ENCODE peak calls at places on chromosomes 4 and X, in eight cellular contexts. F is suprapubic skin, T is OCI-LY7, I is aorta, R is cardiac muscle cell, J is WERI-Rb-1, X is pancreas, U is coronary artery. H is an unnamed sample.

GRCh38 chr4:37001688-37002436 is 242.7 kb upstream of the NWD2 start:
- DNase-seq in T (no peak), F (no peak), U (no peak), R (no peak), I (no peak), X (no peak), J (peak), H (peak)

GRCh38 chr4:167196386-167196785 is 37.9 kb downstream of the SPOCK3 start:
- DNase-seq in I (no peak), R (no peak), X (no peak), T (no peak), J (no peak), U (no peak), F (no peak), H (no peak)

GRCh38 chrX:9573282-9574106 is 108.6 kb downstream of the TBL1X start:
- DNase-seq in I (no peak), X (peak), F (no peak), T (no peak), R (no peak), J (no peak), U (no peak), H (no peak)

GRCh38 chr4:2848449-2848848 is 4.8 kb downstream of the ADD1 start:
- DNase-seq in I (no peak), J (no peak), F (no peak), X (peak), T (no peak), U (no peak), R (no peak), H (no peak)

GRCh38 chr4:38948551-38948950 is 80.9 kb downstream of the FAM114A1 start:
- DNase-seq in U (no peak), T (no peak), R (no peak), X (no peak), I (no peak), J (no peak), F (no peak), H (peak)

GRCh38 chr4:154416183-154416543 is 75.4 kb downstream of the DCHS2 start:
- DNase-seq in U (no peak), J (peak), F (no peak), T (peak), I (no peak), R (peak), X (no peak), H (peak)

GRCh38 chr4:129738175-129738574 is 642.2 kb downstream of the C4orf33 start:
- DNase-seq in I (no peak), T (no peak), R (no peak), U (no peak), X (no peak), F (no peak), J (no peak), H (no peak)

GRCh38 chr4:7760706-7761105 is 179.0 kb downstream of the AFAP1 start:
- DNase-seq in F (no peak), T (no peak), J (no peak), R (no peak), U (no peak), X (no peak), I (no peak), H (no peak)

GRCh38 chrX:17812763-17813162 is 48.3 kb downstream of the RAI2 start:
- DNase-seq in U (no peak), R (peak), I (no peak), J (no peak), T (peak), F (no peak), X (no peak), H (peak)

DNA sequence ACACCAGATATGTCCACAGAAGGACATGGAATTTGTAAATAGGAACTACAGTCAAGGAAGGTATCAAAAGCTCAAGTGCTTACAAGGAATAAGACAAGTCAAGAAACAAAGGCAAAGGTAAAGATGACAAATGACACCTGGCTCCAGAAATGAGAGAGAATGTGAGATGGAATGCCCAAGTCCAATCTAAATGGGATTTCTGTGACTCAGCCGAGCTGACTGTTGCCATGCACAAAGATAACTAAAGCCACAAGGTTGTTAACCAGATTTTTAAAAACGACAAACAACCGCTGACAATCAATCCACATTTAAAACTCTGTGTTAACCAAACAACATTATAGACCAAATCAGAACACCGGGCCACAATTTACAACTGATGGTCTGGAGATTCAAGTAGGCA is 1.1 kb downstream of the NFXL1 start:
- DNase-seq in X (no peak), T (peak), F (no peak), I (no peak), U (no peak), R (no peak), J (no peak), H (no peak)
- H3K4me3 ChIP-seq in X (peak), T (peak), F (peak), I (peak), U (peak), R (peak), J (peak), H (peak)

GRCh38 chr4:40916880-40917279 is 167.1 kb downstream of the NSUN7 start:
- DNase-seq in T (peak), F (no peak), R (peak), U (no peak), I (peak), J (peak), X (peak), H (peak)
- H3K27ac ChIP-seq in T (no peak), F (no peak), R (no peak), U (peak), I (peak), J (no peak), X (no peak), H (no peak)

GRCh38 chr4:136012250-136012649 is 1520.0 kb downstream of the PCDH18 start:
- DNase-seq in U (no peak), R (no peak), X (no peak), I (no peak), F (no peak), J (no peak), T (no peak), H (no peak)
- H3K4me3 ChIP-seq in U (no peak), R (no peak), X (no peak), I (no peak), F (no peak), J (no peak), T (no peak), H (no peak)

GRCh38 chr4:152917533-152918395 is 18.4 kb upstream of the FHDC1 start:
- DNase-seq in X (no peak), J (no peak), U (no peak), T (no peak), R (no peak), F (no peak), I (no peak), H (no peak)
- H3K27ac ChIP-seq in X (no peak), J (no peak), U (no peak), T (no peak), R (no peak), F (no peak), I (no peak), H (no peak)

GRCh38 chr4:168796362-168797106 is 213.5 kb downstream of the CBR4 start:
- DNase-seq in T (no peak), U (peak), X (no peak), R (no peak), I (no peak), J (no peak), F (no peak), H (no peak)
- H3K4me3 ChIP-seq in T (no peak), U (no peak), X (no peak), R (no peak), I (no peak), J (no peak), F (no peak), H (no peak)

DNA sequence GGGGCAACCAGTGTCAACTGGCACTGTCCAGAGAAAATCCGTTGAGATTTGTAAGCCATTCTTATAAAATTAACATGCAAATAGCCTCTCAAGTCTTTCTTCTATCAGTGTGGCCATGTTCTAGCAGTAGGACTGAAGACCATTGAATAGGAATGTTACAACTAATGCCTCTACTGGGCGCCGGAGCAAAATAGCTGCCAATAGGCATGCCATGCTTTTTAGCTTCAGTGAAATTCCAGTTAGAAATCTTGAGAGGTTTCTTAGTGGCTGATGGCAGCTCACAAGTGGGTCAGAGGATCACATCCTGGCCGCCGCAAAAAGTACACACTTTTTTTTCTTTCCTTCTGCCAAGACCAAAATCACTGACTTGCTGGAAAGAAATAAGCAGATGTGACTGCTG is 293.0 kb downstream of the TENM3 start:
- DNase-seq in R (peak), X (no peak), F (no peak), J (no peak), T (no peak), U (no peak), I (no peak), H (no peak)
- H3K27ac ChIP-seq in R (no peak), X (no peak), F (no peak), J (no peak), T (no peak), U (no peak), I (no peak), H (no peak)

GRCh38 chrX:108736509-108737479 is at the start of gene IRS4:
- DNase-seq in U (no peak), I (peak), F (no peak), R (peak), X (no peak), T (no peak), J (no peak), H (peak)
- H3K4me3 ChIP-seq in U (peak), I (peak), F (peak), R (peak), X (peak), T (no peak), J (no peak), H (peak)

GRCh38 chr4:119656986-119657635 is 28.5 kb upstream of the PDE5A start:
- DNase-seq in X (no peak), R (peak), U (no peak), I (no peak), F (no peak), T (no peak), J (no peak), H (no peak)
- H3K27ac ChIP-seq in X (no peak), R (no peak), U (no peak), I (no peak), F (no peak), T (no peak), J (no peak), H (no peak)

DNA sequence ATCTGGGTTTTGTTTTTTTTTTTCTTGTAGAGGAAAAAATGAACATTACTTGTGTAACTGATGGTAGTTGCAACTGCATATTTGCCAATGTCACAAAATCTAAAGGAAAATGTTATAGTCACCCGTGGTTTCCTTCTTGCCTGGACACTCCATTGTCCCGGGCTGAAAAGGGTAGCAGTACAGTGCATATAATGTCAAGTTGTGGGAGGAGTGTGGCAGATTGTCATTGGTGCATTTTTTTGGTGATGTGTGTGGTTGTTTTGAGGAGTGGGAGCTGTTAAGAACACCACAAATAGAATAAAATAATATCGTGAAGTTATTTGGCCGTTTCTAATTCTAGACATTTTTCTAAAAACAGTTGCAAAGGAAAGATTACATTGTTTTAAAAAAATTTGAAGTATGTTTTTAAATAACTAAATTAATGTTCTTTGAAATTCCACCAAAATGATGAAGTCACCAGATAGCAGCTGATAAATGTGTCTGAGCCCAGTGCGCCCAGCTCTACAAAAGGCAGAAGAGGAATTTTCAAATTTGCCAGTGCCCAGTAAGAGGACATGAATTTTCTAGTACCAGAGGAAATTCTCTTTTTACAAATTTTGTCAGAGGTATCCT is 1.3 kb downstream of the PKD2 start:
- DNase-seq in T (no peak), X (no peak), R (no peak), I (no peak), F (no peak), U (no peak), J (no peak), H (no peak)
- H3K4me3 ChIP-seq in T (peak), X (peak), R (peak), I (peak), F (peak), U (peak), J (peak), H (peak)

GRCh38 chr4:112111306-112111705 is 33.9 kb upstream of the FAM241A start:
- DNase-seq in R (no peak), I (no peak), X (no peak), U (no peak), T (no peak), F (no peak), J (no peak), H (no peak)
- H3K27ac ChIP-seq in R (no peak), I (no peak), X (no peak), U (no peak), T (no peak), F (no peak), J (peak), H (no peak)